ENCODE peak calls at places on chromosomes 3 and 15, in six cellular contexts. Y, O, E, F, S and D are unnamed samples.

GRCh38 chr3:192444096-192444790 is 283.1 kb downstream of the FGF12 start:
- DNase-seq in Y (peak), O (no peak), E (peak), F (peak), S (peak), D (peak)

GRCh38 chr15:63250312-63250965 is 27.0 kb upstream of the APH1B start:
- DNase-seq in Y (peak), O (no peak), E (peak), F (no peak), S (no peak), D (no peak)

GRCh38 chr3:194396897-194397756 is 1.9 kb downstream of the GP5 start:
- DNase-seq in Y (no peak), O (no peak), E (no peak), F (peak), S (no peak), D (no peak)

GRCh38 chr3:52742418-52743041 is 28.2 kb downstream of the NEK4 start:
- DNase-seq in Y (peak), O (no peak), E (peak), F (no peak), S (no peak), D (no peak)

GRCh38 chr3:181717505-181717904 is 5.8 kb downstream of the SOX2 start:
- DNase-seq in Y (no peak), O (no peak), E (no peak), F (no peak), S (no peak), D (no peak)

GRCh38 chr3:98763076-98763475 is at the start of gene ST3GAL6:
- DNase-seq in Y (peak), O (no peak), E (no peak), F (peak), S (peak), D (no peak)

GRCh38 chr3:120162400-120162799 is 68.2 kb upstream of the GSK3B start:
- DNase-seq in Y (peak), O (no peak), E (peak), F (no peak), S (no peak), D (no peak)

GRCh38 chr3:177749836-177750235 is 552.6 kb upstream of the TBL1XR1 start:
- DNase-seq in Y (no peak), O (no peak), E (no peak), F (no peak), S (no peak), D (no peak)

GRCh38 chr15:75720787-75721461 is 8.3 kb upstream of the CSPG4 start:
- DNase-seq in Y (no peak), O (no peak), E (peak), F (peak), S (peak), D (no peak)

GRCh38 chr3:173770796-173771573 is 373.4 kb downstream of the NLGN1 start:
- DNase-seq in Y (no peak), O (no peak), E (no peak), F (no peak), S (no peak), D (no peak)

GRCh38 chr3:66527253-66527652 is 26.4 kb upstream of the LRIG1 start:
- DNase-seq in Y (no peak), O (no peak), E (no peak), F (no peak), S (no peak), D (no peak)

GRCh38 chr15:48440084-48440483 is 108.9 kb downstream of the DUT start:
- DNase-seq in Y (peak), O (no peak), E (peak), F (no peak), S (no peak), D (no peak)

GRCh38 chr3:58565621-58566397 is 11.4 kb downstream of the FAM107A start:
- DNase-seq in Y (no peak), O (peak), E (no peak), F (no peak), S (no peak), D (no peak)

GRCh38 chr3:49124991-49125670 is 4.5 kb upstream of the USP19 start:
- DNase-seq in Y (no peak), O (no peak), E (no peak), F (no peak), S (no peak), D (no peak)

GRCh38 chr3:30502051-30502741 is 104.2 kb upstream of the TGFBR2 start:
- DNase-seq in Y (no peak), O (no peak), E (no peak), F (no peak), S (no peak), D (no peak)

GRCh38 chr3:194080473-194080872 is 55.5 kb upstream of the HES1 start:
- DNase-seq in Y (no peak), O (no peak), E (no peak), F (no peak), S (no peak), D (no peak)

GRCh38 chr15:40991355-40991754 is 38.1 kb downstream of the CHAC1 start:
- DNase-seq in Y (no peak), O (no peak), E (no peak), F (no peak), S (no peak), D (no peak)

GRCh38 chr3:38354588-38355344 is 8.2 kb downstream of the XYLB start:
- DNase-seq in Y (peak), O (no peak), E (peak), F (no peak), S (no peak), D (no peak)

GRCh38 chr15:65839354-65839901 is 29.9 kb upstream of the RAB11A start:
- DNase-seq in Y (no peak), O (no peak), E (no peak), F (no peak), S (no peak), D (no peak)

GRCh38 chr15:36498922-36499321 is 80.5 kb upstream of the CDIN1 start:
- DNase-seq in Y (no peak), O (no peak), E (no peak), F (no peak), S (no peak), D (no peak)

GRCh38 chr15:101357333-101357732 is 62.3 kb upstream of the SNRPA1 start:
- DNase-seq in Y (no peak), O (no peak), E (no peak), F (no peak), S (no peak), D (no peak)

GRCh38 chr3:62416109-62416508 is 42.8 kb upstream of the FEZF2 start:
- DNase-seq in Y (no peak), O (no peak), E (no peak), F (no peak), S (no peak), D (no peak)

GRCh38 chr15:57509121-57509520 is 82.6 kb upstream of the MYZAP start:
- DNase-seq in Y (no peak), O (no peak), E (no peak), F (no peak), S (no peak), D (no peak)

GRCh38 chr3:101780661-101781060 is 1.6 kb downstream of the NXPE3 start:
- DNase-seq in Y (peak), O (no peak), E (peak), F (no peak), S (no peak), D (no peak)

GRCh38 chr15:29682781-29683180 is 139.5 kb downstream of the TJP1 start:
- DNase-seq in Y (no peak), O (no peak), E (no peak), F (no peak), S (no peak), D (no peak)

GRCh38 chr3:179544981-179545645 is 17.6 kb upstream of the ACTL6A start:
- DNase-seq in Y (peak), O (no peak), E (peak), F (no peak), S (no peak), D (no peak)
- TF ChIP-seq CTCF in Y (no peak), O (no peak), E (no peak), F (no peak), S (no peak), D (no peak)

DNA sequence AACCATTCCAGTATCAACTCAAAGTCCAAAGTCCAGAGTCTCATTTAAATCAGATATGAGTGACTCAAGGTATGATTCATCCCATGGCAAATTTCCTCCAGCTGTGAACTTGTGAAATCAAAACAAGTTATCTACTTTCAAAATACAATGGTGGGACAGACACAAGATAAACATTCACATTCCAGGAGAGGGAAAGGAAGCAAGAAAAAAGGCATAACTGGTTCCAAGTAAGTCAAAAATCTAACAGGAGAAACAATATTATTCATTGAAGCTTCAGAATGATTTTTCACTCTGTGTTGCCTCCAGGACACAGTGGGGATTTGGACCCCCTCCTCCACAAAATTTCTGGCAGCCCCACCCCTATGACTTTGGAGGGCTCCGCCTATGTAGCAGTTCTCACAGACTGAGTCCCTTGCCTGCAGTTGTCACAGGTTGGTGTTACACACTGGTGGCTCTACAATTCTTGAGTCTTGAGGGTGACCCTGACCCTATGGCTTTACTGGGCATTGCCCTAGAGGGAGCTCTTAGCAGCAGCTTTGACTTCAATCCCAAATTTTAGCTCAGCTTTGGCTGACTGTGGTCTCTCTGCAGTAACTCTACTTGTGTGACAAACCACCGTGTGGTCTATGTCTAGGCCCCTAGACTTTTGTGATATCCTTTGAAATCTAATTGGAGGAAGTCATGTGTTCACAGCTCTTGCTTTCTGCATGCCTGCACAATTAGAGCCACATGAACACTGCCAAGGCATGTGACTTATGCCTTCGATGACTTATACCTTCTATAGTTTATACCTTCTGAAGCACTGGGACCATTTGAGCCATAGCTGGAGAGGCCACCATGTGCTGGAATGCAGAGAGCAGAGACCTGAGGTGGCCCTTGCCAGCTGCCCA is 644.2 kb downstream of the GRM7 start:
- DNase-seq in Y (peak), O (no peak), E (peak), F (no peak), S (no peak), D (no peak)
- TF ChIP-seq CTCF in Y (peak), O (no peak), E (no peak), F (no peak), S (no peak), D (no peak)

GRCh38 chr3:46663611-46664135 is 29.8 kb downstream of the ALS2CL start:
- DNase-seq in Y (peak), O (no peak), E (no peak), F (no peak), S (peak), D (no peak)
- TF ChIP-seq CTCF in Y (no peak), O (no peak), E (no peak), F (peak), S (no peak), D (no peak)

GRCh38 chr3:64030741-64031140 is 7.4 kb upstream of the PSMD6 start:
- DNase-seq in Y (peak), O (peak), E (peak), F (peak), S (peak), D (peak)
- TF ChIP-seq CTCF in Y (peak), O (peak), E (peak), F (peak), S (peak), D (no peak)

GRCh38 chr15:42056934-42057743 is 36.3 kb upstream of the PLA2G4E start:
- DNase-seq in Y (peak), O (peak), E (peak), F (peak), S (peak), D (no peak)
- TF ChIP-seq CTCF in Y (peak), O (peak), E (peak), F (peak), S (peak), D (no peak)